ENCODE peak calls at places on chromosomes 4 and X, in six cellular contexts. E, T, G, C, A and Q are unnamed samples.
A peak's percentile ranks its signal among the peaks of the same experiment; 100 is the strongest.

GRCh38 chrX:71128915-71129765 is 10.7 kb downstream of the MED12 start:
- DNase-seq in E (peak; percentile 59), T (no peak), G (peak; percentile 61), C (no peak), A (peak; percentile 76), Q (peak; percentile 69)

GRCh38 chr4:73541251-73541650 is 59.7 kb downstream of the AFM start:
- DNase-seq in E (no peak), T (no peak), G (no peak), C (no peak), A (no peak), Q (no peak)

GRCh38 chr4:123453006-123453685 is 56.6 kb downstream of the SPRY1 start:
- DNase-seq in E (no peak), T (no peak), G (no peak), C (no peak), A (no peak), Q (no peak)

GRCh38 chr4:41430796-41431195 is 107.2 kb upstream of the LIMCH1 start:
- DNase-seq in E (no peak), T (no peak), G (no peak), C (no peak), A (no peak), Q (no peak)

GRCh38 chr4:113142351-113142750 is 92.9 kb downstream of the ANK2 start:
- DNase-seq in E (no peak), T (no peak), G (no peak), C (no peak), A (no peak), Q (no peak)

GRCh38 chr4:37737456-37737855 is 51.3 kb upstream of the RELL1 start:
- DNase-seq in E (no peak), T (no peak), G (no peak), C (no peak), A (no peak), Q (no peak)

GRCh38 chr4:7281316-7282093 is 89.2 kb downstream of the SORCS2 start:
- DNase-seq in E (no peak), T (no peak), G (no peak), C (no peak), A (no peak), Q (no peak)

GRCh38 chrX:69222103-69223090 is 57.1 kb upstream of the PJA1 start:
- DNase-seq in E (peak; percentile 71), T (peak; percentile 79), G (peak; percentile 64), C (peak; percentile 12), A (peak; percentile 89), Q (peak; percentile 55)

GRCh38 chr4:99572527-99573240 is 1.9 kb upstream of the MTTP start:
- DNase-seq in E (no peak), T (no peak), G (no peak), C (no peak), A (no peak), Q (no peak)

GRCh38 chr4:1239141-1239948 is 9.6 kb downstream of the CTBP1 start:
- DNase-seq in E (no peak), T (no peak), G (no peak), C (no peak), A (no peak), Q (no peak)